ENCODE peak calls at places on chromosomes 3 and 15, in four cellular contexts. C is activated naive CD8-positive, alpha-beta T cell treated with anti-CD3 and anti-CD28 coated beads, Interleukin-2, amount 50 U/mL, for 24 hours; Z is CD4-positive, alpha-beta T cell; B is GM20000. D is an unnamed sample.

GRCh38 chr3:53693441-53693840 is 152.8 kb downstream of the CHDH start:
- DNase-seq in B (no peak), Z (no peak), C (no peak), D (no peak)

GRCh38 chr3:136733317-136733833 is 18.8 kb downstream of the STAG1 start:
- DNase-seq in C (no peak), Z (no peak), B (no peak), D (no peak)

GRCh38 chr3:188842628-188843027 is 329.1 kb upstream of the TPRG1 start:
- DNase-seq in B (no peak), C (no peak), Z (no peak), D (no peak)

GRCh38 chr3:116517308-116517707 is 72.0 kb upstream of the LSAMP start:
- DNase-seq in Z (no peak), B (no peak), C (no peak), D (peak; percentile 26)

GRCh38 chr3:124491098-124491497 is 239.2 kb upstream of the UMPS start:
- DNase-seq in B (no peak), Z (no peak), C (no peak), D (no peak)

GRCh38 chr3:56055616-56056350 is 412.5 kb downstream of the ERC2 start:
- DNase-seq in C (no peak), Z (no peak), B (no peak), D (no peak)

GRCh38 chr15:87731630-87732029 is 524.9 kb downstream of the NTRK3 start:
- DNase-seq in Z (no peak), B (no peak), C (no peak), D (no peak)

GRCh38 chr15:96619171-96619570 is 288.7 kb downstream of the NR2F2 start:
- DNase-seq in Z (no peak), C (no peak), B (no peak), D (peak; percentile 74)

GRCh38 chr3:128442949-128443348 is 23.7 kb downstream of the DNAJB8 start:
- DNase-seq in B (no peak), Z (no peak), C (no peak), D (no peak)

GRCh38 chr3:119716998-119717397 is 14.2 kb downstream of the CFAP91 start:
- DNase-seq in B (no peak), Z (no peak), C (no peak), D (no peak)

GRCh38 chr3:113287818-113288648 is 76.7 kb downstream of the BOC start:
- DNase-seq in Z (peak; percentile 12), C (peak; percentile 66), B (peak; percentile 62), D (peak; percentile 86)

GRCh38 chr3:102718651-102719050 is 283.8 kb downstream of the ZPLD1 start:
- DNase-seq in C (no peak), B (no peak), Z (no peak), D (no peak)

GRCh38 chr3:31621314-31621713 is 88.6 kb downstream of the STT3B start:
- DNase-seq in B (no peak), C (no peak), Z (no peak), D (no peak)

GRCh38 chr3:86990734-86991481 is at the start of gene VGLL3:
- DNase-seq in B (peak; percentile 31), Z (no peak), C (no peak), D (peak; percentile 90)

D was measured in left kidney.